ENCODE peak calls at places on chromosomes 1 and 21, in eight cellular contexts. V is HAP-1, U is Peyer's patch, P is T follicular helper cell, S is amniotic stem cell, O is GM03348, L is posterior cingulate gyrus, W is omental fat pad. N is an unnamed sample.

GRCh38 chr1:1045129-1045528 is 25.2 kb downstream of the AGRN start:
- DNase-seq in V (no peak), U (no peak), P (no peak), S (no peak), O (no peak), L (no peak), W (no peak), N (no peak)

GRCh38 chr1:160204526-160205241 is 500 bp upstream of the PEA15 start:
- DNase-seq in V (no peak), U (no peak), P (no peak), S (no peak), O (no peak), L (no peak), W (no peak), N (no peak)

GRCh38 chr1:200165493-200166220 is 138.1 kb downstream of the NR5A2 start:
- DNase-seq in V (no peak), U (no peak), P (no peak), S (no peak), O (no peak), L (no peak), W (no peak), N (no peak)

GRCh38 chr1:94602312-94602711 is 60.8 kb upstream of the F3 start:
- DNase-seq in V (no peak), U (no peak), P (no peak), S (no peak), O (peak), L (no peak), W (no peak), N (peak)

GRCh38 chr1:118984990-118985608 is 3.0 kb downstream of the TBX15 start:
- DNase-seq in V (no peak), U (no peak), P (no peak), S (no peak), O (peak), L (no peak), W (no peak), N (no peak)

GRCh38 chr1:116179886-116180474 is 68.8 kb downstream of the MAB21L3 start:
- DNase-seq in V (no peak), U (no peak), P (no peak), S (no peak), O (no peak), L (no peak), W (no peak), N (no peak)

GRCh38 chr1:223331929-223332328 is 32.0 kb downstream of the SUSD4 start:
- DNase-seq in V (no peak), U (no peak), P (no peak), S (no peak), O (peak), L (no peak), W (no peak), N (peak)

GRCh38 chr1:44713321-44713781 is 17.6 kb downstream of the RNU5D-1 start:
- DNase-seq in V (no peak), U (no peak), P (no peak), S (no peak), O (no peak), L (no peak), W (no peak), N (no peak)

GRCh38 chr1:158155673-158156072 is 25.0 kb upstream of the CD1D start:
- DNase-seq in V (no peak), U (no peak), P (no peak), S (no peak), O (no peak), L (no peak), W (no peak), N (no peak)

GRCh38 chr1:208160259-208160819 is 83.8 kb downstream of the PLXNA2 start:
- DNase-seq in V (no peak), U (no peak), P (no peak), S (no peak), O (no peak), L (no peak), W (no peak), N (no peak)

GRCh38 chr1:207029991-207030521 is 2.5 kb downstream of the C1orf116 start:
- DNase-seq in V (no peak), U (no peak), P (no peak), S (no peak), O (no peak), L (no peak), W (no peak), N (no peak)

GRCh38 chr1:227215863-227216510 is 102.3 kb downstream of the CDC42BPA start:
- DNase-seq in V (no peak), U (no peak), P (no peak), S (no peak), O (no peak), L (no peak), W (no peak), N (no peak)

GRCh38 chr1:167775178-167775577 is 53.4 kb downstream of the MPZL1 start:
- DNase-seq in V (no peak), U (no peak), P (no peak), S (no peak), O (no peak), L (no peak), W (no peak), N (no peak)

GRCh38 chr21:40902993-40903392 is 56.0 kb upstream of the DSCAM start:
- DNase-seq in V (no peak), U (no peak), P (no peak), S (no peak), O (no peak), L (no peak), W (no peak), N (no peak)

GRCh38 chr1:198676253-198676652 is 37.4 kb downstream of the PTPRC start:
- DNase-seq in V (no peak), U (no peak), P (no peak), S (no peak), O (no peak), L (no peak), W (no peak), N (no peak)

GRCh38 chr1:180842052-180842451 is 70.6 kb upstream of the KIAA1614 start:
- DNase-seq in V (peak), U (no peak), P (no peak), S (peak), O (peak), L (no peak), W (no peak), N (peak)

GRCh38 chr1:214846276-214846675 is 236.3 kb upstream of the KCNK2 start:
- DNase-seq in V (no peak), U (no peak), P (no peak), S (no peak), O (no peak), L (no peak), W (no peak), N (no peak)

GRCh38 chr1:165773324-165773965 is 4.8 kb upstream of the TMCO1 start:
- DNase-seq in V (no peak), U (no peak), P (no peak), S (peak), O (peak), L (no peak), W (no peak), N (peak)

GRCh38 chr1:149888999-149889289 is 10.4 kb upstream of the BOLA1 start:
- DNase-seq in V (peak), U (no peak), P (no peak), S (no peak), O (no peak), L (no peak), W (no peak), N (peak)

GRCh38 chr1:181117648-181118449 is 29.3 kb downstream of the IER5 start:
- DNase-seq in V (no peak), U (no peak), P (no peak), S (no peak), O (no peak), L (no peak), W (no peak), N (peak)

GRCh38 chr1:38860464-38860816 is 868 bp upstream of the RRAGC start:
- DNase-seq in V (no peak), U (no peak), P (no peak), S (no peak), O (peak), L (no peak), W (no peak), N (no peak)

GRCh38 chr21:37266515-37267221 is 466 bp downstream of the VPS26C start:
- DNase-seq in V (no peak), U (no peak), P (peak), S (no peak), O (peak), L (no peak), W (no peak), N (peak)

GRCh38 chr1:996851-997727 is 2.8 kb downstream of the HES4 start:
- DNase-seq in V (no peak), U (peak), P (no peak), S (no peak), O (no peak), L (no peak), W (no peak), N (no peak)

GRCh38 chr1:7745783-7746182 is 25.3 kb upstream of the VAMP3 start:
- DNase-seq in V (no peak), U (no peak), P (no peak), S (no peak), O (no peak), L (no peak), W (no peak), N (no peak)

GRCh38 chr1:213688655-213689054 is 299.1 kb upstream of the PROX1 start:
- DNase-seq in V (no peak), U (no peak), P (no peak), S (no peak), O (no peak), L (no peak), W (no peak), N (no peak)

GRCh38 chr1:218480137-218480536 is 135.0 kb downstream of the TGFB2 start:
- DNase-seq in V (no peak), U (no peak), P (no peak), S (peak), O (no peak), L (no peak), W (no peak), N (peak)

GRCh38 chr1:45796946-45797345 is 6.5 kb upstream of the MAST2 start:
- DNase-seq in V (peak), U (no peak), P (no peak), S (no peak), O (no peak), L (no peak), W (no peak), N (no peak)

GRCh38 chr1:94908965-94909364 is 17.9 kb downstream of the CNN3 start:
- DNase-seq in V (no peak), U (no peak), P (no peak), S (no peak), O (no peak), L (no peak), W (no peak), N (no peak)

GRCh38 chr1:16013220-16013907 is 4.5 kb downstream of the HSPB7 start:
- DNase-seq in V (peak), U (peak), P (peak), S (peak), O (peak), L (no peak), W (peak), N (peak)